ENCODE peak calls at places on chromosomes 11 and 22, in four cellular contexts. Y is activated CD8-positive, alpha-beta T cell treated with anti-CD3 and anti-CD28 coated beads for 36 hours; V is activated CD4-positive, alpha-beta T cell treated with anti-CD3 and anti-CD28 coated beads, Interleukin-2, amount 50 U/mL, for 4 hours; E is dorsolateral prefrontal cortex. Q is an unnamed sample.

GRCh38 chr11:35566885-35567284 is 41.5 kb upstream of the PAMR1 start:
- DNase-seq in Y (no peak), V (no peak), E (no peak), Q (no peak)

GRCh38 chr11:46330887-46331652 is 16.2 kb upstream of the DGKZ start:
- DNase-seq in Y (peak; percentile 65), V (peak; percentile 47), E (no peak), Q (no peak)

GRCh38 chr11:27926056-27926455 is 181.9 kb downstream of the KIF18A start:
- DNase-seq in Y (no peak), V (no peak), E (no peak), Q (no peak)

GRCh38 chr11:107591446-107592236 is 694 bp downstream of the ELMOD1 start:
- DNase-seq in Y (peak; percentile 63), V (peak; percentile 24), E (peak; percentile 50), Q (no peak)

GRCh38 chr11:94272738-94273313 is 31.6 kb upstream of the IZUMO1R start:
- DNase-seq in Y (no peak), V (no peak), E (no peak), Q (peak; percentile 1)

GRCh38 chr11:120281161-120281795 is 41.3 kb downstream of the POU2F3 start:
- DNase-seq in Y (no peak), V (no peak), E (no peak), Q (no peak)

GRCh38 chr22:23289851-23290724 is 109.8 kb downstream of the BCR start:
- DNase-seq in Y (peak; percentile 69), V (peak; percentile 53), E (no peak), Q (peak; percentile 70)

GRCh38 chr11:94922675-94923347 is 50.5 kb downstream of the CWC15 start:
- DNase-seq in Y (no peak), V (no peak), E (no peak), Q (no peak)

GRCh38 chr22:24819941-24820461 is 14.0 kb downstream of the SGSM1 start:
- DNase-seq in Y (no peak), V (no peak), E (peak; percentile 77), Q (no peak)